ENCODE peak calls at places on chromosomes 1 and 21, in eight cellular contexts. K is fibroblast of mammary gland, L is left ventricle myocardium inferior, B is sigmoid colon, J is mesendoderm, M is cardiac muscle cell, N is colonic mucosa, I is right lobe of liver. T is an unnamed sample.

GRCh38 chr1:93681549-93682412 is at the start of gene BCAR3:
- DNase-seq in K (peak), L (peak), B (peak), J (peak), M (peak), N (peak), I (peak), T (peak)

GRCh38 chr1:53470155-53470554 is 11.0 kb downstream of the DMRTB1 start:
- DNase-seq in K (peak), L (peak), B (no peak), J (peak), M (peak), N (peak), I (no peak), T (peak)

GRCh38 chr1:118618618-118619340 is 369.4 kb downstream of the TBX15 start:
- DNase-seq in K (peak), L (no peak), B (no peak), J (no peak), M (no peak), N (no peak), I (no peak), T (peak)

GRCh38 chr1:69791311-69791710 is 223.6 kb downstream of the LRRC7 start:
- DNase-seq in K (peak), L (no peak), B (no peak), J (no peak), M (peak), N (no peak), I (no peak), T (peak)

GRCh38 chr1:18536356-18536755 is 55.6 kb downstream of the KLHDC7A start:
- DNase-seq in K (no peak), L (no peak), B (no peak), J (no peak), M (no peak), N (no peak), I (peak), T (no peak)

GRCh38 chr1:177164380-177165068 is at the start of gene ASTN1:
- DNase-seq in K (no peak), L (no peak), B (no peak), J (peak), M (no peak), N (no peak), I (no peak), T (no peak)

GRCh38 chr1:85303440-85304162 is 27.2 kb upstream of the BCL10 start:
- DNase-seq in K (peak), L (no peak), B (no peak), J (peak), M (no peak), N (no peak), I (no peak), T (no peak)

GRCh38 chr21:43932005-43932404 is 67.0 kb downstream of the AGPAT3 start:
- DNase-seq in K (no peak), L (no peak), B (no peak), J (no peak), M (no peak), N (no peak), I (no peak), T (no peak)

GRCh38 chr1:176857632-176858031 is 306.9 kb downstream of the ASTN1 start:
- DNase-seq in K (no peak), L (no peak), B (no peak), J (no peak), M (no peak), N (no peak), I (no peak), T (no peak)

GRCh38 chr1:205286335-205286950 is 35.1 kb downstream of the NUAK2 start:
- DNase-seq in K (peak), L (no peak), B (no peak), J (no peak), M (peak), N (no peak), I (no peak), T (no peak)

GRCh38 chr1:231201375-231202124 is 39.5 kb upstream of the GNPAT start:
- DNase-seq in K (no peak), L (no peak), B (no peak), J (no peak), M (no peak), N (no peak), I (no peak), T (no peak)

GRCh38 chr1:162946701-162947100 is 85.7 kb upstream of the CCDC190 start:
- DNase-seq in K (no peak), L (no peak), B (no peak), J (no peak), M (no peak), N (no peak), I (no peak), T (no peak)

GRCh38 chr1:16978589-16979474 is 1.6 kb downstream of the MFAP2 start:
- DNase-seq in K (peak), L (peak), B (peak), J (no peak), M (peak), N (peak), I (no peak), T (peak)

GRCh38 chr21:32300117-32300681 is 1.5 kb downstream of the MRAP start:
- DNase-seq in K (no peak), L (no peak), B (no peak), J (no peak), M (no peak), N (no peak), I (no peak), T (no peak)

GRCh38 chr1:28898267-28898955 is 16.0 kb upstream of the EPB41 start:
- DNase-seq in K (no peak), L (no peak), B (no peak), J (no peak), M (no peak), N (no peak), I (no peak), T (no peak)

GRCh38 chr1:240768979-240769378 is 157.0 kb upstream of the GREM2 start:
- DNase-seq in K (no peak), L (no peak), B (no peak), J (peak), M (no peak), N (no peak), I (no peak), T (no peak)

GRCh38 chr1:222043444-222044292 is 301.8 kb upstream of the DUSP10 start:
- DNase-seq in K (peak), L (no peak), B (peak), J (no peak), M (peak), N (no peak), I (no peak), T (peak)

GRCh38 chr1:237712082-237712481 is 178.6 kb downstream of the ZP4 start:
- DNase-seq in K (no peak), L (no peak), B (no peak), J (peak), M (no peak), N (no peak), I (no peak), T (no peak)

GRCh38 chr1:1086911-1087341 is 12.8 kb upstream of the RNF223 start:
- DNase-seq in K (no peak), L (peak), B (no peak), J (no peak), M (no peak), N (no peak), I (no peak), T (no peak)

GRCh38 chr21:33824156-33824941 is 91.3 kb downstream of the ATP5PO start:
- DNase-seq in K (no peak), L (no peak), B (no peak), J (no peak), M (no peak), N (no peak), I (no peak), T (peak)

GRCh38 chr1:151639466-151639865 is 27.6 kb downstream of the SNX27 start:
- DNase-seq in K (peak), L (no peak), B (no peak), J (peak), M (peak), N (no peak), I (no peak), T (peak)

GRCh38 chr1:153550827-153551512 is 1.9 kb upstream of the S100A3 start:
- DNase-seq in K (no peak), L (no peak), B (no peak), J (no peak), M (no peak), N (no peak), I (no peak), T (no peak)

GRCh38 chr1:6130036-6130435 is 50.1 kb downstream of the CHD5 start:
- DNase-seq in K (no peak), L (no peak), B (peak), J (no peak), M (no peak), N (no peak), I (no peak), T (no peak)

GRCh38 chr1:56715161-56715560 is 70.0 kb downstream of the PRKAA2 start:
- DNase-seq in K (no peak), L (no peak), B (no peak), J (no peak), M (no peak), N (no peak), I (no peak), T (peak)

GRCh38 chr1:236451796-236452373 is 57.8 kb downstream of the EDARADD start:
- DNase-seq in K (peak), L (no peak), B (no peak), J (peak), M (peak), N (peak), I (peak), T (no peak)

GRCh38 chr1:224939844-224940425 is 10.5 kb downstream of the DNAH14 start:
- DNase-seq in K (no peak), L (no peak), B (no peak), J (no peak), M (no peak), N (no peak), I (no peak), T (no peak)

GRCh38 chr1:60427194-60427593 is 353.6 kb upstream of the C1orf87 start:
- DNase-seq in K (no peak), L (no peak), B (no peak), J (peak), M (peak), N (no peak), I (no peak), T (peak)

GRCh38 chr1:93448983-93449805 is 1.3 kb downstream of the FNBP1L start:
- DNase-seq in K (peak), L (no peak), B (no peak), J (peak), M (peak), N (peak), I (no peak), T (peak)

GRCh38 chr21:27681841-27682240 is 715.0 kb upstream of the ADAMTS5 start:
- DNase-seq in K (peak), L (no peak), B (no peak), J (no peak), M (peak), N (no peak), I (no peak), T (peak)

GRCh38 chr1:94937820-94938219 is 10.9 kb upstream of the CNN3 start:
- DNase-seq in K (no peak), L (no peak), B (no peak), J (no peak), M (no peak), N (no peak), I (no peak), T (no peak)

DNA sequence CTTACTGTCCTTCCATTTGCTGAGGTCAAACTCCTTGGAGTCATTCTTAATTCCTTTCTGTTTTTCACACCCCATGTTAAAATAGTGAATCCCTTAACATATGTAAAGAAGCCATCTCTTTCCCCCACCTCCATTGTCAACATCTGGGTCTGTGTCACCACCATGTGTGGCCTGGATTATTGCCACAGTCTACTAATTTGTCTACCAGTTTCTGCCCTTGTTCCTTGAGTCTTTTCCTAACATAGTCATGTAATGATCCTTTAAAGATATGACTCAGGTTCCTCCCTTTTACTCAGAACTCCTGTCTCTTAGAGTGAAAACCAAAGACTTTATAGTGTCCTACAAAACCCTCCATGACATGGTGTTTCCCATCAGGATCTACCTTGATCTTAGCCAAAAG is 104.8 kb downstream of the ST6GALNAC3 start:
- DNase-seq in K (no peak), L (no peak), B (no peak), J (no peak), M (no peak), N (no peak), I (no peak), T (no peak)
- H3K4me3 ChIP-seq in K (no peak), L (no peak), B (no peak), J (no peak), M (no peak), N (no peak), I (no peak), T (no peak)

DNA sequence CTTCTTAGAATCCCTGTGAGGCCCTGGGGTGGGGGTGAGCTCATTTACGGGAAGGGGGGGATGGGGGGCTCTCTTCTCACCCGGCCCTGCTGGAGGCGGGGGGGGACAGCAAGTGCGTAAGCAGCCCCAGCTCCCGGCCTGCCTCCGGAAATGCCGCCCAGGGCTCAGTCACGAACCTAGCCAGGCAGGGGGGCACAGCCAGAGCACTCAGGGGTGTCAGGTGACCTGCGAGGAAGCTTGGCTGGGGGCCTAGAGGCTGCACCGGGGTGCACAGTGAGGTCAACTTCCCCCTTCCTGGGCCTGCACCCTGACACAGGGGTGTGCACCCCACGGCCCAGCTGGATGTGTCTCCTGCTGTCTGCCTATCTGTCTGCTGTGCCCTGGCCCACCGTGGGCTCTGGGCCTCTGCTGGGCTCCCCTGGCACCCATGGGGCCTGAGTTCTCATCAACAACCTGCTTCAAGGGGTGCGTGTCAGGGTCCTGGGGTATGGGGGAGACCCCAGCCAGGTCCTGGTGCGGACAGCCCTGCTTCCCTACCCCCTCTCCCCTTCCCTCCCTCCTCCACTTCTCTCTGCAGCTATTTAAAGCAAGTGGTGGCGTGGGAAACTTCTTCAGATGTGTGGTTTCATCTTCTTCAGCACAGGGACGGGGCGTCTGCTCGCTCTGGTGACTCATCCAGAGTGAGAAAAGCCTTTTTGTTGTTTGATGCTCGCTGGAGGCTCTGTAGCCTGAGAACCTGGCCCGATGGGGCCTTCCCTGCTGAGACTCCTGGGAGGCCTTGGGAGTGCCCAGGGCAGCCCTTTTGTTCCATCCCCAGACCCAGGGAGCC is 92.5 kb upstream of the RUNX3 start:
- DNase-seq in K (peak), L (peak), B (peak), J (peak), M (peak), N (peak), I (peak), T (peak)
- H3K4me3 ChIP-seq in K (no peak), L (no peak), B (no peak), J (no peak), M (no peak), N (no peak), I (no peak), T (no peak)

DNA sequence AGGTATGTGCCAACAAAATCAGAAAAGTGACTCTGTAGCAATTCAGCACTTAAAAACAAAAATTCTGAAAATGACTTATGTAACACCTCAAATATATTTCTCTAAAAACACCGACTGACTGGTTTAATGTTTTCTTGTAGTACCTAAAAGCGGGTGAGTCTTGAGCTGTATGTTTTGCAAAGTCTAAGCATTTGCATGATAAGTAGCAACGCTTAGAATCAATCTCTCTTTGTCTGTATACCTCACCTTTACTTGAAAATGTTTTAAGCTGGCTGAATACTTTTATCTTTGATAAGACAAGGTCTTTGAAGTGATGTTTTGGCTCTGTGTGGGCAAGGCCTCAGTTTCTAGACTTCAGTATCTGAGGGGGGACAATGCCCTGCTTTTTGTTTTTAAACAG is 8.3 kb downstream of the ITPKB start:
- DNase-seq in K (no peak), L (no peak), B (no peak), J (no peak), M (no peak), N (no peak), I (no peak), T (no peak)
- H3K4me3 ChIP-seq in K (no peak), L (peak), B (no peak), J (no peak), M (no peak), N (no peak), I (no peak), T (no peak)

DNA sequence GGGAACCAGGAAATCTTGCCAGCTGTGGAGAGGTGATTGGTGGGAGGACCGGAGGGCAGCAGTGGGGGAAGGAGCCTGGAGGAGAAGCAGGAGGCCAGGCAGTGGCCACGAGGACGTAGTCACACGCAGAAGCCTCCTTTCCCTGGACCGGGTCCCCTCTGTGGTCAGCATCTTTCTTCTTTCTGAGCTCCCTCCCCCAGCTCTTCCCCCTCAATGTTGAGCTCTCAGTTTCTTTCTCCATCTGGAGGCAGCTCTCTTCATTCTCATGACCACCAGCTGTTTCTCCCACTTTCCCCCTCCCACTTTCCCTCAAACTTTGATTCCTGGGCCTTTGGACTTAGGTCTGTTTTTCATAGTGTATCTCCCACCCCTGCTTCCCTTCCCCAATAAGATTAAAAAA is 18.3 kb downstream of the KIRREL1 start:
- DNase-seq in K (peak), L (no peak), B (no peak), J (no peak), M (peak), N (no peak), I (no peak), T (peak)
- H3K4me3 ChIP-seq in K (no peak), L (peak), B (no peak), J (no peak), M (no peak), N (no peak), I (no peak), T (peak)

DNA sequence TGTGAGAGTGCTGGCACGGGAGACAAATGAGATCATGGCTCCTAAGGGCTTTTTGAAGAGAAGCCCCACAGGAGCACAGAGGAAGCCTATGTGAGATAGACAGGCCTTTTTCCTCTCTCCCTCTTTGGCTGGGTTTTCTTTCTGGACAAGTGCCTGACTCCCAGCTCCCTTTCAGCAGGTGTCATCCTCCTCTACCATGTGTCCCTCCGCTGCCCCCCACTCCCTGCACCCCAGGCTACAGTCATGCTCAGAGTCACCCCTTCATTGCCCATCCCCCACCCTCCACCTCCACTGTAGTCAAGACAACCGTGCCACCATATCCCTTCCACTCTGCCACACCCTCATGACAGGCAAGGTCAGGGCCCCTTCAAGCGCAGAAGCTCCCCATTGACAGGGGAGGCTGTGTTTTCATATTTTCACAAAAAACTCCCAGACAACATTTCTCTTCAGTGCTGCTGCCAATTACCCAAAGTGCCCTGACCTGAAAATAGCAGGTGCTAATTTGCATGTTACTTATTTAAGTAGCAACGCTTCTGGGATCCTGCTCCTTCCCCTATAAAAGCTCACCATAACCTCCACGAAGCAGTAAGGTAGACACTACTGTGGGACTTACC is 92.1 kb upstream of the IPO9 start:
- DNase-seq in K (no peak), L (no peak), B (no peak), J (no peak), M (no peak), N (no peak), I (no peak), T (no peak)
- H3K4me3 ChIP-seq in K (no peak), L (peak), B (no peak), J (no peak), M (no peak), N (no peak), I (no peak), T (no peak)

GRCh38 chr1:20366076-20366765 is 75.5 kb downstream of the VWA5B1 start:
- DNase-seq in K (peak), L (peak), B (peak), J (no peak), M (peak), N (peak), I (no peak), T (no peak)
- H3K4me3 ChIP-seq in K (peak), L (peak), B (peak), J (no peak), M (peak), N (peak), I (no peak), T (peak)

GRCh38 chr1:101077849-101078248 is 52.3 kb upstream of the DPH5 start:
- DNase-seq in K (no peak), L (no peak), B (no peak), J (no peak), M (no peak), N (no peak), I (no peak), T (no peak)

GRCh38 chr1:101079341-101079740 is 53.8 kb upstream of the DPH5 start:
- DNase-seq in K (no peak), L (no peak), B (no peak), J (no peak), M (no peak), N (no peak), I (no peak), T (no peak)

GRCh38 chr1:101075926-101076325 is 50.3 kb upstream of the DPH5 start:
- DNase-seq in K (no peak), L (no peak), B (no peak), J (peak), M (no peak), N (no peak), I (no peak), T (no peak)

GRCh38 chr1:101081496-101082282 is 56.1 kb upstream of the DPH5 start:
- DNase-seq in K (no peak), L (no peak), B (no peak), J (no peak), M (no peak), N (no peak), I (no peak), T (no peak)

DNA sequence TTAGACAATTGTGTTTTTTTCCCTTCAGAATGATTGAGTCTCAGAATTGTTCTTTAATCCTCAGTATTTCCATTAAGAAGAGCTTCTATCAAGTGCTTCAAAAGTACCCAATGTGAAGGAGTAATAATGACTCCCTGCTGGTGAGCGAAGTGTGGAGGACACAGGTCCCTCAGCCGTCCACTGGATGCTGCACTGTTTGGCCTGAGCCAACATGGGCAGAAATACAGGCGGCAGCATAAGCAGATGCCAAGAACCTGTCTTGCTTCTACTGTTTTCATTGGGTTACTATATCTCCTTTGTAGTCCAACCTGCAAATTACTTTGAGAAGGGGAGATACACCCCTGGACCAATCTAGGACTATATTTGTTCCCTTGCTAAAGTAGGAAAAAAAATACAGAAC is 55.3 kb upstream of the DPH5 start:
- DNase-seq in K (no peak), L (no peak), B (no peak), J (no peak), M (no peak), N (no peak), I (no peak), T (no peak)
- H3K4me3 ChIP-seq in K (no peak), L (no peak), B (no peak), J (no peak), M (no peak), N (no peak), I (no peak), T (no peak)